ENCODE peak calls at places on chromosomes 6 and 20, in six cellular contexts. S is A549, Z is uterus, M is thyroid gland, C is Peyer's patch, Y is stomach. P is an unnamed sample.

GRCh38 chr6:44667668-44668390 is 280.3 kb downstream of the CDC5L start:
- DNase-seq in S (peak; percentile 18), Z (no peak), M (peak; percentile 15), C (peak; percentile 70), Y (peak; percentile 39), P (no peak)

GRCh38 chr6:117270121-117270959 is 5.0 kb downstream of the VGLL2 start:
- DNase-seq in S (no peak), Z (no peak), M (peak; percentile 8), C (no peak), Y (no peak), P (no peak)

GRCh38 chr6:158744986-158745430 is 74.2 kb downstream of the EZR start:
- DNase-seq in S (no peak), Z (no peak), M (no peak), C (no peak), Y (no peak), P (no peak)

GRCh38 chr20:32325706-32326506 is 32.2 kb upstream of the ASXL1 start:
- DNase-seq in S (peak; percentile 43), Z (no peak), M (no peak), C (peak; percentile 65), Y (peak; percentile 60), P (no peak)

GRCh38 chr20:56515657-56516381 is 8.7 kb upstream of the FAM209A start:
- DNase-seq in S (no peak), Z (no peak), M (no peak), C (no peak), Y (no peak), P (no peak)

GRCh38 chr6:14035448-14035847 is 82.1 kb upstream of the CD83 start:
- DNase-seq in S (no peak), Z (no peak), M (peak; percentile 73), C (no peak), Y (no peak), P (no peak)

GRCh38 chr6:154651656-154652055 is 81.6 kb upstream of the SCAF8 start:
- DNase-seq in S (no peak), Z (no peak), M (no peak), C (no peak), Y (no peak), P (no peak)

GRCh38 chr6:2695464-2696095 is 55.1 kb downstream of the MYLK4 start:
- DNase-seq in S (no peak), Z (no peak), M (no peak), C (no peak), Y (no peak), P (no peak)

GRCh38 chr6:170403451-170403850 is 96.9 kb downstream of the FAM120B start:
- DNase-seq in S (no peak), Z (no peak), M (peak; percentile 19), C (no peak), Y (no peak), P (no peak)

GRCh38 chr6:142045380-142046270 is 87.1 kb upstream of the GJE1 start:
- DNase-seq in S (no peak), Z (no peak), M (no peak), C (no peak), Y (no peak), P (no peak)

GRCh38 chr6:29964904-29965872 is 22.9 kb downstream of the HLA-A start:
- DNase-seq in S (peak; percentile 46), Z (peak; percentile 72), M (peak; percentile 91), C (peak; percentile 95), Y (peak; percentile 87), P (peak; percentile 59)

GRCh38 chr20:4896971-4897497 is 104.3 kb downstream of the SLC23A2 start:
- DNase-seq in S (no peak), Z (no peak), M (no peak), C (no peak), Y (no peak), P (no peak)

GRCh38 chr6:143451531-143451930 is 926 bp downstream of the PEX3 start:
- DNase-seq in S (no peak), Z (no peak), M (no peak), C (no peak), Y (no peak), P (no peak)

GRCh38 chr6:40183902-40184301 is 249.6 kb upstream of the MOCS1 start:
- DNase-seq in S (no peak), Z (no peak), M (no peak), C (no peak), Y (no peak), P (no peak)

GRCh38 chr6:117346142-117346930 is 79.4 kb downstream of the ROS1 start:
- DNase-seq in S (peak; percentile 8), Z (no peak), M (no peak), C (no peak), Y (no peak), P (no peak)

GRCh38 chr6:142867355-142867801 is 77.6 kb downstream of the HIVEP2 start:
- DNase-seq in S (no peak), Z (no peak), M (no peak), C (no peak), Y (no peak), P (no peak)

GRCh38 chr6:165834613-165835259 is 171.7 kb upstream of the PDE10A start:
- DNase-seq in S (peak; percentile 34), Z (peak; percentile 73), M (peak; percentile 100), C (peak; percentile 71), Y (peak; percentile 97), P (peak; percentile 58)

GRCh38 chr6:30725713-30726505 is 5.8 kb downstream of the TUBB start:
- DNase-seq in S (no peak), Z (no peak), M (no peak), C (no peak), Y (no peak), P (no peak)

GRCh38 chr20:44083220-44083933 is 103.6 kb downstream of the JPH2 start:
- DNase-seq in S (no peak), Z (no peak), M (no peak), C (no peak), Y (no peak), P (no peak)

GRCh38 chr6:121451250-121451649 is 15.8 kb downstream of the GJA1 start:
- DNase-seq in S (no peak), Z (no peak), M (no peak), C (no peak), Y (no peak), P (no peak)

GRCh38 chr6:37988696-37989095 is 169.2 kb downstream of the ZFAND3 start:
- DNase-seq in S (no peak), Z (no peak), M (peak; percentile 72), C (no peak), Y (no peak), P (no peak)

GRCh38 chr6:48101277-48101676 is 9.7 kb downstream of the PTCHD4 start:
- DNase-seq in S (no peak), Z (no peak), M (no peak), C (no peak), Y (no peak), P (no peak)

GRCh38 chr6:149915970-149916865 is 6.7 kb downstream of the RAET1G start:
- DNase-seq in S (no peak), Z (no peak), M (no peak), C (peak; percentile 39), Y (no peak), P (no peak)

GRCh38 chr6:7196019-7196402 is 88.2 kb downstream of the RREB1 start:
- DNase-seq in S (no peak), Z (no peak), M (peak; percentile 52), C (no peak), Y (no peak), P (no peak)
- TF ChIP-seq POLR2A in S (no peak), Z (no peak), M (no peak), C (no peak), Y (no peak), P (no peak)

DNA sequence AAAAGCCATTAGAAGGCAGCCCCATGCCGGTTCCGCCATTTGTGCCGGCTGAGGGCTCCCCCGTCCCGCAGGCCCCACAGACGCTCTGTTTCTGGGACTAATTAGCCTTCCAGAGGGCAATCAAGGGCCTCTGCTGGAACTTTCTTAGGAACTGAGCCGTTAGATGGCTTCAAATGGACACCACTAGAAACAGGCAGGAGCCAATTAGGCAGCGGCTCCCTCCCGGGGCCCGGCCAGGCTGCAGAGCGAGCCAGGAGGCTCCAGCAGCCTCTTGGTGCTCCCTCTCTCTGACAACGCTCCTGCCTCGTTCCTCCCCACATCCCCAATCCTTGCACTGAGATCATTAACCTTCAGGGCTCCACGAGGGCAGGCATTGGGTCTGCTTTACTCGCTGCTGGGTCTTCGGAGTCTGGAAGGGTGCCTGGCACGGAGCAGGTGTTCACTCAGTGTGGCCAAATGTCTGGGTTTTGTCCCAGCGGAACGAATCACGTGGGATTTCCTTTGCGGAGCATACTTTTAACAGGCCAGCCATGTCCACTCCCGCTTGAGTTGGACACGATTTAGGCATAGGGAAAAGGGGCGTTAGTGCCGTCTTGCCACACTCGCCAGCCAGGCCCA is 98.3 kb downstream of the TMEM242 start:
- DNase-seq in S (no peak), Z (no peak), M (no peak), C (peak; percentile 43), Y (no peak), P (no peak)
- H3K27ac ChIP-seq in S (no peak overlapping the region), Z (peak overlapping the region; percentile 98), M (peak overlapping the region; percentile 49), C (peak overlapping the region; percentile 57), Y (peak overlapping the region; percentile 50), P (no peak overlapping the region)

GRCh38 chr6:107635058-107635515 is 145.2 kb downstream of the SOBP start:
- DNase-seq in S (no peak), Z (no peak), M (no peak), C (no peak), Y (no peak), P (no peak)
- TF ChIP-seq POLR2A in S (no peak), Z (no peak), M (no peak), C (no peak), Y (no peak), P (no peak)

GRCh38 chr6:53544500-53545308 is at the start of gene GCLC:
- DNase-seq in S (peak; percentile 78), Z (peak; percentile 94), M (peak; percentile 95), C (peak; percentile 98), Y (peak; percentile 96), P (peak; percentile 93)

GRCh38 chr6:53544050-53544499 is 826 bp downstream of the GCLC start:
- DNase-seq in S (no peak), Z (no peak), M (peak; percentile 21), C (peak; percentile 50), Y (no peak), P (no peak)

GRCh38 chr6:53547815-53548496 is 3.1 kb upstream of the GCLC start:
- DNase-seq in S (peak; percentile 76), Z (peak; percentile 97), M (peak; percentile 98), C (peak; percentile 99), Y (peak; percentile 98), P (peak; percentile 97)

GRCh38 chr6:53546256-53546655 is 1.4 kb upstream of the GCLC start:
- DNase-seq in S (no peak), Z (no peak), M (no peak), C (no peak), Y (no peak), P (no peak)

DNA sequence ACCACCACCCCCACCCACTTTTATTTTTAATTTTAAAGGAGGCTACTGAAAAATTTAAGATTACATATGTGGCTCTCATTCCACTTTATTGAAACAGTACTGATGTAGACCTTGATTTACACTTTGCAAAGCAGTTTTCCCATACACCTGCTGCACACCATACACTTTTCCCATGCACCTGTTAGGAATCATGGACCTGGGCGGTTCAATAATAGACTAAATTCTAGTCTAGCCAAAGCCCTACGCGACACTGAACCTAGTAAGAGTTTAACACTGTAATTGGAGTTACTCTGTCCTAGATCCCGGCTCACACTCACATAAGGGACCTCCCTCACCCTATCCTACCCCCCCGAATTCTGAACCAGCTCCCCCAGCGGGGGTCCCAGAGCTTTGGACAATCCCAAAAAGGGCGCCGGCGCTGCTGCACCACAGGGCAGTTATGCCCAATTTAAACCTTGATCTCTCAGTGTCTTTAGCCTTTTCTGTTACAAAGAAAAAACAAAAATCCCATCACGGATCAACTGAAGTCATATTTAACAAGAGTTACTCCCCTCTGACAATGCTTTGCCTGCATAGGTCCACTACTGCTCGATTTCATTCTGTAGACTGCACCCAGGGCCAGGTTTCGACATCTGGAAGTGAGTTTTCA is 2.4 kb upstream of the GCLC start:
- DNase-seq in S (no peak), Z (no peak), M (peak; percentile 12), C (no peak), Y (no peak), P (no peak)
- H3K27ac ChIP-seq in S (peak overlapping the region; percentile 93), Z (peak overlapping the region; percentile 96), M (peak overlapping the region; percentile 80), C (peak overlapping the region; percentile 81), Y (peak overlapping the region; percentile 79), P (no peak overlapping the region)

P was measured in ovary.